ENCODE peak calls at places on chromosomes 2 and 18, in five cellular contexts. One of them, this sample, is unnamed. For H3K4me1, the result is how much of the 10 kb centered on the place peaks cover.

GRCh38 chr2:228401065-228401912 is 219.8 kb upstream of the SPHKAP start:
- DNase-seq in GM23338: peak
- DNase-seq in small intestine: no peak
- DNase-seq in tibial nerve: no peak
- DNase-seq in CD8-positive, alpha-beta T cell: no peak
- DNase-seq in this sample: no peak

GRCh38 chr2:9629222-9630000 is 1.4 kb downstream of the YWHAQ start:
- DNase-seq in GM23338: no peak
- DNase-seq in small intestine: peak
- DNase-seq in tibial nerve: no peak
- DNase-seq in CD8-positive, alpha-beta T cell: no peak
- DNase-seq in this sample: no peak

GRCh38 chr2:188721231-188721630 is 252.9 kb upstream of the COL3A1 start:
- DNase-seq in GM23338: no peak
- DNase-seq in small intestine: no peak
- DNase-seq in tibial nerve: no peak
- DNase-seq in CD8-positive, alpha-beta T cell: no peak
- DNase-seq in this sample: no peak

GRCh38 chr18:9824474-9824832 is 61.3 kb upstream of the TXNDC2 start:
- DNase-seq in GM23338: no peak
- DNase-seq in small intestine: peak
- DNase-seq in tibial nerve: no peak
- DNase-seq in CD8-positive, alpha-beta T cell: no peak
- DNase-seq in this sample: no peak

GRCh38 chr2:76491503-76491902 is 780.8 kb upstream of the GCFC2 start:
- DNase-seq in GM23338: no peak
- DNase-seq in small intestine: no peak
- DNase-seq in tibial nerve: no peak
- DNase-seq in CD8-positive, alpha-beta T cell: no peak
- DNase-seq in this sample: no peak

GRCh38 chr18:24987271-24987932 is 364.6 kb downstream of the ZNF521 start:
- DNase-seq in GM23338: peak
- DNase-seq in small intestine: no peak
- DNase-seq in tibial nerve: peak
- DNase-seq in CD8-positive, alpha-beta T cell: no peak
- DNase-seq in this sample: no peak

GRCh38 chr2:239441261-239441701 is 40.5 kb upstream of the HDAC4 start:
- DNase-seq in GM23338: peak
- DNase-seq in small intestine: no peak
- DNase-seq in tibial nerve: no peak
- DNase-seq in CD8-positive, alpha-beta T cell: peak
- DNase-seq in this sample: no peak

GRCh38 chr2:76563730-76564129 is 853.0 kb upstream of the GCFC2 start:
- DNase-seq in GM23338: no peak
- DNase-seq in small intestine: no peak
- DNase-seq in tibial nerve: no peak
- DNase-seq in CD8-positive, alpha-beta T cell: no peak
- DNase-seq in this sample: no peak

GRCh38 chr2:24920813-24921441 is 890 bp upstream of the ADCY3 start:
- DNase-seq in GM23338: peak
- DNase-seq in small intestine: peak
- DNase-seq in tibial nerve: no peak
- DNase-seq in CD8-positive, alpha-beta T cell: no peak
- DNase-seq in this sample: no peak

GRCh38 chr2:172394008-172394407 is 33.4 kb upstream of the ITGA6 start:
- DNase-seq in GM23338: no peak
- DNase-seq in small intestine: no peak
- DNase-seq in tibial nerve: no peak
- DNase-seq in CD8-positive, alpha-beta T cell: no peak
- DNase-seq in this sample: no peak

GRCh38 chr18:28174181-28174906 is 2.6 kb downstream of the CDH2 start:
- DNase-seq in GM23338: no peak
- DNase-seq in small intestine: no peak
- DNase-seq in tibial nerve: no peak
- DNase-seq in CD8-positive, alpha-beta T cell: no peak
- DNase-seq in this sample: no peak

GRCh38 chr2:114006460-114006859 is 116.6 kb downstream of the ACTR3 start:
- DNase-seq in GM23338: no peak
- DNase-seq in small intestine: peak
- DNase-seq in tibial nerve: no peak
- DNase-seq in CD8-positive, alpha-beta T cell: no peak
- DNase-seq in this sample: no peak

GRCh38 chr2:151775057-151775740 is 40.9 kb upstream of the NEB start:
- DNase-seq in GM23338: no peak
- DNase-seq in small intestine: no peak
- DNase-seq in tibial nerve: no peak
- DNase-seq in CD8-positive, alpha-beta T cell: no peak
- DNase-seq in this sample: no peak

GRCh38 chr18:79507546-79508480 is 112.1 kb downstream of the NFATC1 start:
- DNase-seq in GM23338: no peak
- DNase-seq in small intestine: no peak
- DNase-seq in tibial nerve: peak
- DNase-seq in CD8-positive, alpha-beta T cell: no peak
- DNase-seq in this sample: peak

GRCh38 chr2:9050122-9050809 is 46.8 kb upstream of the MBOAT2 start:
- DNase-seq in GM23338: no peak
- DNase-seq in small intestine: no peak
- DNase-seq in tibial nerve: no peak
- DNase-seq in CD8-positive, alpha-beta T cell: no peak
- DNase-seq in this sample: no peak

GRCh38 chr2:59567115-59567514 is 986.3 kb downstream of the BCL11A start:
- DNase-seq in GM23338: no peak
- DNase-seq in small intestine: no peak
- DNase-seq in tibial nerve: no peak
- DNase-seq in CD8-positive, alpha-beta T cell: no peak
- DNase-seq in this sample: no peak

GRCh38 chr2:9690252-9690651 is 59.5 kb upstream of the YWHAQ start:
- DNase-seq in GM23338: no peak
- DNase-seq in small intestine: no peak
- DNase-seq in tibial nerve: no peak
- DNase-seq in CD8-positive, alpha-beta T cell: no peak
- DNase-seq in this sample: no peak

GRCh38 chr2:7577769-7578168 is 660.6 kb downstream of the RNF144A start:
- DNase-seq in GM23338: no peak
- DNase-seq in small intestine: no peak
- DNase-seq in tibial nerve: no peak
- DNase-seq in CD8-positive, alpha-beta T cell: no peak
- DNase-seq in this sample: no peak
- H3K4me1 ChIP-seq in GM23338: under half
- H3K4me1 ChIP-seq in small intestine: under half
- H3K4me1 ChIP-seq in tibial nerve: under half
- H3K4me1 ChIP-seq in CD8-positive, alpha-beta T cell: under half
- H3K4me1 ChIP-seq in this sample: under half

DNA sequence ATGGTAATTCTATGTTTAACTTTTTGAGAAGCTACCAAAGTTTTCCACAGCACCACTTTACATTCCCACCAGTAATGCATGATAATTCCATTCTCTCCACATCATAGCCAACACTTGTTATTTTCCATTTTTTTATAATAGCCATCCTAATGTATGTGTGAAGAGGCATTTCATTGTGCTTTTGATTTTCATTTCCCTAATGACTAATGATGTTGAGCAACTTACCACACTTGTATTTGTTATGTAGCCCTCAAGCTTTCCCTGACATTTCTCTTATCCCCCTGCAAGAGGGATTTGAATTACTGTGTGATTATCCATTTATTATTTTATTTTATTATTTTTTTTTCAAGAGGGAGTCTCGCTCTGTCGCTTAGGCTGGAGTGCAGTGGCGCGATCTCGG is 23.6 kb upstream of the SOS1 start:
- DNase-seq in GM23338: no peak
- DNase-seq in small intestine: no peak
- DNase-seq in tibial nerve: no peak
- DNase-seq in CD8-positive, alpha-beta T cell: no peak
- DNase-seq in this sample: no peak
- H3K4me1 ChIP-seq in GM23338: under half
- H3K4me1 ChIP-seq in small intestine: under half
- H3K4me1 ChIP-seq in tibial nerve: under half
- H3K4me1 ChIP-seq in CD8-positive, alpha-beta T cell: under half
- H3K4me1 ChIP-seq in this sample: under half

DNA sequence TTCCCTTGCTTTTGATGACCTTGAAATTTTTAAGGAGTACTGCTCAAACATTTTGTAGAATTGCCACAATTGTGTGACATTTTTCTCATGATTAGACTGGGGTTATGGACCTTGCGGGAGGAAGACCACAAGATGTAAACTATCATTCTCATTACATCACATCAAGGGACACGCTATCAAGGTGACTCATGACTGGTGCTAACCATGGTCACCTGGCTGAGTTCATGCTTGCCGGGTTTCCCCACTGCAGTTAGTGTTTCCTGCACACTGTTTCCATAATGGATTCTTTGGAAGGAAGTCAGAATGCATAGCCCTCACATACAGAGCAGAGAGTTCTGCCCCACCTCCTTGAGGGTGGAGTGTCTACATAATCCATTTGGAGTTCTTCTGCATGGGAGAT is 6.2 kb downstream of the MC2R start:
- DNase-seq in GM23338: no peak
- DNase-seq in small intestine: no peak
- DNase-seq in tibial nerve: no peak
- DNase-seq in CD8-positive, alpha-beta T cell: no peak
- DNase-seq in this sample: no peak
- H3K4me1 ChIP-seq in GM23338: under half
- H3K4me1 ChIP-seq in small intestine: under half
- H3K4me1 ChIP-seq in tibial nerve: under half
- H3K4me1 ChIP-seq in CD8-positive, alpha-beta T cell: under half
- H3K4me1 ChIP-seq in this sample: under half

GRCh38 chr2:203720922-203721672 is 14.7 kb downstream of the CD28 start:
- DNase-seq in GM23338: peak
- DNase-seq in small intestine: no peak
- DNase-seq in tibial nerve: no peak
- DNase-seq in CD8-positive, alpha-beta T cell: no peak
- DNase-seq in this sample: no peak

GRCh38 chr2:203720011-203720410 is 13.6 kb downstream of the CD28 start:
- DNase-seq in GM23338: no peak
- DNase-seq in small intestine: peak
- DNase-seq in tibial nerve: no peak
- DNase-seq in CD8-positive, alpha-beta T cell: peak
- DNase-seq in this sample: no peak

GRCh38 chr2:203719456-203719855 is 13.0 kb downstream of the CD28 start:
- DNase-seq in GM23338: no peak
- DNase-seq in small intestine: no peak
- DNase-seq in tibial nerve: no peak
- DNase-seq in CD8-positive, alpha-beta T cell: no peak
- DNase-seq in this sample: no peak

GRCh38 chr2:203715744-203716143 is 9.3 kb downstream of the CD28 start:
- DNase-seq in GM23338: no peak
- DNase-seq in small intestine: no peak
- DNase-seq in tibial nerve: no peak
- DNase-seq in CD8-positive, alpha-beta T cell: no peak
- DNase-seq in this sample: no peak

GRCh38 chr2:203718087-203718486 is 11.6 kb downstream of the CD28 start:
- DNase-seq in GM23338: no peak
- DNase-seq in small intestine: peak
- DNase-seq in tibial nerve: no peak
- DNase-seq in CD8-positive, alpha-beta T cell: peak
- DNase-seq in this sample: no peak
- H3K4me1 ChIP-seq in GM23338: under half
- H3K4me1 ChIP-seq in small intestine: under half
- H3K4me1 ChIP-seq in tibial nerve: under half
- H3K4me1 ChIP-seq in CD8-positive, alpha-beta T cell: half or more
- H3K4me1 ChIP-seq in this sample: under half

GRCh38 chr2:47070920-47071824 is 83.9 kb downstream of the STPG4 start:
- DNase-seq in GM23338: no peak
- DNase-seq in small intestine: no peak
- DNase-seq in tibial nerve: peak
- DNase-seq in CD8-positive, alpha-beta T cell: peak
- DNase-seq in this sample: peak

GRCh38 chr2:47067788-47068407 is 87.2 kb downstream of the STPG4 start:
- DNase-seq in GM23338: no peak
- DNase-seq in small intestine: no peak
- DNase-seq in tibial nerve: no peak
- DNase-seq in CD8-positive, alpha-beta T cell: no peak
- DNase-seq in this sample: no peak

GRCh38 chr2:47068966-47069627 is 86.0 kb downstream of the STPG4 start:
- DNase-seq in GM23338: no peak
- DNase-seq in small intestine: no peak
- DNase-seq in tibial nerve: no peak
- DNase-seq in CD8-positive, alpha-beta T cell: no peak
- DNase-seq in this sample: no peak

GRCh38 chr2:47070155-47070919 is 84.8 kb downstream of the STPG4 start:
- DNase-seq in GM23338: no peak
- DNase-seq in small intestine: no peak
- DNase-seq in tibial nerve: no peak
- DNase-seq in CD8-positive, alpha-beta T cell: no peak
- DNase-seq in this sample: no peak

DNA sequence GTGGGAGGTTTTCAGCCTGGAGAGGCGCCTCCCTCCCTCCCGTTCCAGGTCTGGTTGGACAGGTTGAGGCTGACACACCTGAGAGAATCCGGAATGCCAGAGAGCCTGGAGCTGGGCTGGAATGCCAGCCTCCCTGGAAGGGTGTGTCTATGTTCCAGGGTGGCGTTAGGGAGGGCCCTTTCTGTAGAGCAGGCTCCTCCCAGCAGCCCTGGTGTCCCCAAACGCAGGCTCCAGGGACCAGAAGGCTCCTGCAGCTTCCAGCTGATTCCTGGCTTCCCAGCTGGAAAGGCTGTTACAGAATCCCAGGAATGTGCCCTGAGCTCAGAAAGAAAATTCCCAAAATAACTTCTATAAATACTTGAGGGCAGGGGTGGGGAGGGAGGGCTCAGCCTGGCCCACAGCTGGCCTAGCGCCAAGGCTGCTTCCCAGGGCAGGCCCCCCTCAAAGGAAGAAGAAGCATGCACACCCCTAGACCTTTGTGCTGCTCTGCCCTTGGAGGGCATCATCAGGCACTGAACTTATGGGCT is 85.4 kb downstream of the STPG4 start:
- DNase-seq in GM23338: peak
- DNase-seq in small intestine: peak
- DNase-seq in tibial nerve: peak
- DNase-seq in CD8-positive, alpha-beta T cell: no peak
- DNase-seq in this sample: no peak
- H3K4me1 ChIP-seq in GM23338: under half
- H3K4me1 ChIP-seq in small intestine: under half
- H3K4me1 ChIP-seq in tibial nerve: half or more
- H3K4me1 ChIP-seq in CD8-positive, alpha-beta T cell: under half
- H3K4me1 ChIP-seq in this sample: half or more

GRCh38 chr2:219500135-219500534 is 1.4 kb downstream of the GMPPA start:
- DNase-seq in GM23338: peak
- DNase-seq in small intestine: no peak
- DNase-seq in tibial nerve: no peak
- DNase-seq in CD8-positive, alpha-beta T cell: no peak
- DNase-seq in this sample: no peak
- H3K4me1 ChIP-seq in GM23338: under half
- H3K4me1 ChIP-seq in small intestine: under half
- H3K4me1 ChIP-seq in tibial nerve: under half
- H3K4me1 ChIP-seq in CD8-positive, alpha-beta T cell: under half
- H3K4me1 ChIP-seq in this sample: under half